ENCODE peak calls at places on chromosomes 11 and 22, in five cellular contexts. F is CD8-positive, alpha-beta memory T cell; S is AG04450; L is body of pancreas; G is ovary. R is an unnamed sample.

GRCh38 chr11:75867778-75868374 is 52.9 kb downstream of the UVRAG start:
- DNase-seq in G (peak), L (peak), F (peak), S (peak), R (peak)

GRCh38 chr22:45083659-45084305 is 74.0 kb upstream of the PHF21B start:
- DNase-seq in F (no peak), G (no peak), S (no peak), L (no peak), R (no peak)

GRCh38 chr11:12938590-12939247 is 70.4 kb upstream of the RASSF10 start:
- DNase-seq in F (no peak), S (no peak), G (no peak), L (no peak), R (no peak)

GRCh38 chr11:130839950-130840666 is 76.2 kb downstream of the SNX19 start:
- DNase-seq in S (peak), L (no peak), G (no peak), F (no peak), R (no peak)

GRCh38 chr11:119363874-119364590 is 17.5 kb downstream of the USP2 start:
- DNase-seq in F (peak), G (peak), S (no peak), L (peak), R (peak)

GRCh38 chr11:29734287-29734686 is 282.5 kb downstream of the KCNA4 start:
- DNase-seq in S (no peak), L (no peak), G (no peak), F (no peak), R (no peak)

GRCh38 chr22:31363885-31364284 is 17.7 kb upstream of the PATZ1 start:
- DNase-seq in G (no peak), F (no peak), L (no peak), S (no peak), R (no peak)

GRCh38 chr11:79371152-79371551 is 69.7 kb downstream of the TENM4 start:
- DNase-seq in G (no peak), L (no peak), S (no peak), F (no peak), R (no peak)

GRCh38 chr11:13216019-13217006 is 61.3 kb upstream of the BMAL1 start:
- DNase-seq in G (no peak), L (no peak), S (peak), F (no peak), R (no peak)

GRCh38 chr11:15208570-15209222 is 94.0 kb downstream of the INSC start:
- DNase-seq in F (peak), G (peak), L (peak), S (peak), R (peak)

GRCh38 chr11:8959546-8960166 is 4.6 kb downstream of the TMEM9B start:
- DNase-seq in S (peak), G (peak), F (peak), L (peak), R (peak)

GRCh38 chr11:61693897-61694840 is 14.0 kb downstream of the DAGLA start:
- DNase-seq in S (no peak), G (no peak), F (no peak), L (peak), R (no peak)

GRCh38 chr11:110850846-110851245 is 138.6 kb upstream of the ARHGAP20 start:
- DNase-seq in G (no peak), F (no peak), S (no peak), L (no peak), R (no peak)

GRCh38 chr22:31488346-31488883 is 1.2 kb downstream of the EIF4ENIF1 start:
- DNase-seq in G (no peak), F (no peak), S (no peak), L (no peak), R (no peak)

GRCh38 chr11:23236846-23237550 is 376.7 kb upstream of the CCDC179 start:
- DNase-seq in G (no peak), S (peak), L (no peak), F (no peak), R (no peak)

GRCh38 chr22:47618611-47619010 is 856.2 kb downstream of the TBC1D22A start:
- DNase-seq in L (no peak), S (no peak), G (no peak), F (no peak), R (no peak)

GRCh38 chr11:121767433-121767832 is 314.7 kb upstream of the SORL1-AS1 start:
- DNase-seq in S (no peak), G (no peak), L (no peak), F (no peak), R (no peak)

GRCh38 chr22:48489551-48490512 is 1337.8 kb downstream of the BRD1 start:
- DNase-seq in S (no peak), F (no peak), L (no peak), G (no peak), R (no peak)

DNA sequence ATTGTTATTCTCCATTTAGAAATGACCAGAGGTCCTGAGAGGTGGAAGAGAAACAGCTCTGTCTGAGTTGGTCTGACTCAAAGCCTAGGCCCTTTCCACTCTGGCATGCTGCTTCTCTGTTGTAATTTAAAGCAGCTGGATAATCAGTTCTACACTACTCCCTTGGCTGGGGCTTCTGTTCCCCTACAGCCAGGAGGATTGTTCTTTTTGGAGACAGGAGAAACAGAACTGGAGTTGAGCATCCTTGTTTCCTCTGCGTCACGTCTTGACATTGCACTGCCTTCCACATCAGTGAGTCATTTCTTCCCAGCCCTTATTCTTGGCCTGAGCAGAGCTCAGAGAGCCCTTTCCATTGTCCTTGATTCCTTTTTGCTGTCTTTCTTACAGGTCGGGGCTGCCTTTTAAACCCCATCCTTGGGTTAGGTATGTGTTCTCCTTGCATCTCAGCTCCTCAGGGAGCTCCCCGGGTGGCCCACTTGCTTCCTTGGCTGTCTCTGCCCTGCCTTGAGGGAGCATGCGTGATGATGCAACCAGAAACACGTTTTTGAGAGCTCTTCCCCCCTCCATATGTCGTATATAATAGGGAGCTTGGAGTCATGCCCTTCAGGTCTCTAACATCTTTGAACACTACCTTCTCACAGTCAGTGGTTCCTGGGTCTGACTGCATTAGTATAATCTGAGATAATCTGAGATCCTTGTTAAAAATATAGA is 35.7 kb downstream of the CYB5R2 start:
- DNase-seq in F (no peak), L (no peak), S (no peak), G (peak), R (no peak)
- H3K4me3 ChIP-seq in F (no peak), L (no peak), S (no peak), G (no peak), R (no peak)

GRCh38 chr11:35945137-35945518 is 1.3 kb downstream of the LDLRAD3 start:
- DNase-seq in S (no peak), G (peak), F (no peak), L (no peak), R (no peak)
- H3K4me3 ChIP-seq in S (peak), G (peak), F (no peak), L (no peak), R (peak)

DNA sequence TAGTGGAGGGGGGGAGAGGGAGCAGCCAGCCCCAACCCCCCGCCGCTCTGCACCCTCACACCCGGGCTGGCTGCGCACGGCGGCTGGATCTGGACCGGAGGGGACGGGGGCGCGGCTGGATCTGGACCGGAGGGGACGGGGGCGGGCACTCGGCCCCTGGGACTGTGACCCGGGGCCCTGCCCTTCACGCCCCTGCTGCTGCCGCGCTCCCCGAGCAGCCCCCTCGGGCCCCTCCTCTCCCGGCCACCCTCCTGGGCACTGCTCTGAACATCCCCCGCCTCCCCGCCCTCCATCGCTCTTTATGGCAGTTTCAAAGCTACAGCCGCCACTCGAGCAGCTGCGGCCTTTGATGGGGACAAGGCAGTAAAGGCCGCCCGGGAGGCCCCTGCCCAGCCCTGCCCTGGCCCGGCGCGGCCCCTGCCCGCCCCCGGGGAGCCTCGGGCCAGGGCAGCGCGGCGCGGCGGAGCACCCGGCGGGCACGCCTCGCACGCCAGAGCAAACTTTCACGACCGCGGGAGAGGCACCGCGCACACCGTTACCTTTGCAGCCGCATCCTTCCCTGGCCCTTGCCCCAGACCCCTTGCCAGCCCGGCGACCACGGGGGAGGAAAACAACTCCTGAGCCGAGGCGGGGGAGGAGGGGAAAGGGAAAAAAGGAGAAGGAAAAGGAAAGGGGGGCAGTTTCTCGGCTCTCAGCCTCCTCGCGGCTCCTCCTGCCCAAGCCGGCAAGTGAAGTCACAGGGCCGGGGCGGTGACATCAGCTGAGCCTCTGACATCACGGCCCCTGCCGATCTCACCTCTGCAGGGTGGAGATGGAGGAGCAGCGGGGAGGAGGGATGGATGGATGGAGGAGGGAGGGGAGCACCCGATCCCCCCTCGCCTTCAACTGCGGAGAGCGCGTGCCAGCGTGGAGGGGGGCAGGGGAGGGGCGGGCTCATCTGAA is 13.1 kb upstream of the TCF20 start:
- DNase-seq in S (no peak), L (no peak), G (peak), F (no peak), R (no peak)
- H3K4me3 ChIP-seq in S (peak), L (no peak), G (peak), F (no peak), R (no peak)

GRCh38 chr11:18588297-18589252 is at the start of gene UEVLD:
- DNase-seq in F (peak), G (peak), L (peak), S (peak), R (peak)
- H3K4me3 ChIP-seq in F (peak), G (peak), L (peak), S (peak), R (peak)

GRCh38 chr11:46378296-46378695 is 3.2 kb upstream of the MDK start:
- DNase-seq in L (no peak), S (no peak), G (no peak), F (no peak), R (no peak)
- H3K4me3 ChIP-seq in L (no peak), S (no peak), G (no peak), F (no peak), R (no peak)

GRCh38 chr22:35376728-35377472 is 4.0 kb upstream of the HMOX1 start:
- DNase-seq in S (peak), G (peak), L (peak), F (no peak), R (peak)
- H3K4me3 ChIP-seq in S (no peak), G (no peak), L (no peak), F (no peak), R (no peak)

DNA sequence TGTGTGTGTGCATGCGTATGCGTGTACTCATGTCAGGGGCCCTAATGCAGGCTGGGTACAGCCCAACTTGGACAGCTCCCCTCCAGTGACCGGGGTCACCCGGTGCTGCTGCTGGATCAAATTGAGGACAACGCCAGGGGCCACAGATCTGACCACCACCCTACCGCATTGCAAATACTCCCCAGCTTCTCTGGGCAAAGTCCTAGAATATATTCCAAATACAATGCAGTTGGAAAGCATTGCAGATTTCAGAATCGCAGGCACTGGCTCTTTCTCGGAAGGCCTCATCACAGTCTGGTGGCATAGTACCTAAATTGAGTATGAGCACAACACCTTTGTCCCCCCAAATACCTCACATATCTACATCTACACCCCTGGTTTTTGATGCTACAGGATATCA is 43.2 kb downstream of the MYO7A start:
- DNase-seq in L (no peak), S (no peak), G (no peak), F (no peak), R (no peak)
- H3K4me3 ChIP-seq in L (no peak), S (no peak), G (no peak), F (no peak), R (no peak)

DNA sequence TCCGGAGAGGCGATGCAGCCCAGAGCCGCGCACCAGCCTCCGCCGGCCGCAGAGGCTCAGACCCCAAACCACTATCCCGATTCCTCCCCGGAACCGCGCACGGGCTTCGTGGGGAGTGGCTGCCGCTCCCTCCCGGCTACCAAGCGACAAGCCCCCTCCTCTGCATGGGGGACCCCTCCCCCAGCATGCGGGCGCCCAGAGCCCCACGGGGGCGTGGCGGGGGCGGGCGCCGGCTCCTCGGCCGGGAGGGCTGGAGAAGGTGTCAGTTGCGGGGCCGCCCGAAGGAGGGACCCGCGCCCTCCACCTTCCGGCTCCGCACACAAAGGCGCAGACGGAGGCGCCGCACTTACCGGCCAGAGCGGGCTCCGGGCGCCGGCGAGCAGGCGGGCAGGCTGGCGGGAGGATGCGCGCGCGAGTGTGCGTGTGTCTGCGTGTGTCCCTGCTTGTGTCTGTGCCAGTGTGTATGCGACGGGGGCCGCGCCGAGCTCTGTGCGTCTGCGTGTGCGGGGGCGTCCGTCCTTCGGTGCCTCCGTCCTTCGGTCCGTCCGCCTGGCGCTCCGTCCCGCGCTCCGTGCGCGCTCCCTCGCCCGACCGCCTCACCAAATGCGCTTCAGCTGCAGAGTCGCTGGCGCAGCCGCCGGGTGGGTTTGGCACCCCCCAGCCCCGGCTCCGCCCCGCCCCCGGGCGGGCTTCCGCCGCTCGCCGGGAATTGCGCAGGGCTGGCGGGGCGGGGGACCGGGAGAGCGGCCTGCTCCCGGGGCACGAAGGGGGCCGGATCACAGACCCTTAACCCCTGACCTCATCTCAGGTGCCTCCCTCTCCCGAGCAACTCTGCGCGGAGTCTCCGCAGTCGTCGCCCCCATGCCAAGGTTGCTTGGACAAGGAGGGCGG is at the start of gene PTPN5:
- DNase-seq in S (no peak), F (no peak), G (no peak), L (no peak), R (no peak)
- H3K4me3 ChIP-seq in S (peak), F (no peak), G (no peak), L (peak), R (peak)